ENCODE peak calls at places on chromosomes 6 and 20, in six cellular contexts. E, B, Q, Y, L and O are unnamed samples.
A peak's percentile ranks its signal among the peaks of the same experiment; 100 is the strongest.

GRCh38 chr6:11346516-11346915 is 114.0 kb upstream of the NEDD9 start:
- DNase-seq in L (no peak), Q (no peak), E (no peak), Y (no peak), B (peak; percentile 89), O (no peak)

GRCh38 chr6:81944661-81945060 is 192.2 kb upstream of the TENT5A start:
- DNase-seq in E (no peak), B (peak; percentile 53), Q (no peak), L (no peak), Y (no peak), O (no peak)

GRCh38 chr6:4941782-4942672 is 61.8 kb downstream of the RPP40 start:
- DNase-seq in E (peak; percentile 89), L (no peak), Q (no peak), Y (no peak), B (peak; percentile 95), O (peak; percentile 80)

GRCh38 chr6:54086439-54086838 is 24.8 kb upstream of the MLIP start:
- DNase-seq in L (no peak), B (no peak), Q (no peak), Y (no peak), E (no peak), O (no peak)

GRCh38 chr6:130967502-130968469 is 95.3 kb downstream of the EPB41L2 start:
- DNase-seq in L (no peak), E (no peak), Y (no peak), Q (no peak), B (peak; percentile 17), O (no peak)

GRCh38 chr6:73177221-73177944 is 47.9 kb downstream of the KHDC1L start:
- DNase-seq in E (no peak), L (no peak), B (no peak), Q (no peak), Y (no peak), O (no peak)

GRCh38 chr6:37283786-37284185 is 25.8 kb upstream of the TMEM217 start:
- DNase-seq in E (no peak), Y (no peak), B (no peak), Q (no peak), L (peak; percentile 24), O (no peak)

GRCh38 chr20:3115190-3116107 is 30.9 kb upstream of the AVP start:
- DNase-seq in E (peak; percentile 13), B (peak; percentile 67), L (no peak), Q (peak; percentile 35), Y (no peak), O (peak; percentile 62)

GRCh38 chr6:142474446-142475289 is 172.9 kb downstream of the ADGRG6 start:
- DNase-seq in Q (peak; percentile 51), E (peak; percentile 24), L (peak; percentile 22), B (peak; percentile 79), Y (no peak), O (no peak)

GRCh38 chr20:1870792-1871550 is 24.2 kb upstream of the SIRPA start:
- DNase-seq in L (no peak), Q (no peak), Y (no peak), E (no peak), B (no peak), O (no peak)

GRCh38 chr6:19214231-19214630 is 622.9 kb upstream of the ID4 start:
- DNase-seq in Y (no peak), E (no peak), Q (no peak), B (no peak), L (no peak), O (no peak)

GRCh38 chr6:14454467-14454763 is 336.8 kb downstream of the CD83 start:
- DNase-seq in Y (no peak), Q (peak; percentile 7), B (peak; percentile 30), E (no peak), L (no peak), O (peak; percentile 19)

GRCh38 chr6:46781478-46782378 is 11.5 kb upstream of the MEP1A start:
- DNase-seq in Q (peak; percentile 14), Y (no peak), L (peak; percentile 6), E (peak; percentile 20), B (peak; percentile 64), O (peak; percentile 43)

GRCh38 chr6:145875496-145876244 is 61.1 kb upstream of the FBXO30 start:
- DNase-seq in Y (no peak), B (no peak), L (no peak), E (no peak), Q (no peak), O (no peak)

GRCh38 chr6:151392429-151392828 is 1.1 kb upstream of the ZBTB2 start:
- DNase-seq in L (no peak), B (no peak), Y (no peak), Q (no peak), E (no peak), O (no peak)

GRCh38 chr6:143402721-143403336 is 47.7 kb downstream of the ADAT2 start:
- DNase-seq in Q (no peak), B (no peak), E (no peak), Y (no peak), L (no peak), O (no peak)

GRCh38 chr20:1299522-1299921 is 29.4 kb downstream of the SDCBP2 start:
- DNase-seq in E (no peak), B (peak; percentile 38), L (no peak), Y (no peak), Q (peak; percentile 24), O (no peak)

GRCh38 chr20:54069501-54069971 is 858 bp downstream of the BCAS1 start:
- DNase-seq in L (no peak), B (no peak), E (no peak), Q (no peak), Y (no peak), O (no peak)

GRCh38 chr20:48329676-48330644 is 497.8 kb downstream of the PREX1 start:
- DNase-seq in E (no peak), B (no peak), Y (no peak), Q (no peak), L (no peak), O (no peak)

GRCh38 chr6:163823577-163823976 is 409.1 kb downstream of the QKI start:
- DNase-seq in Y (no peak), E (no peak), Q (no peak), L (no peak), B (no peak), O (no peak)

GRCh38 chr6:27592481-27593199 is 119.7 kb upstream of the ZNF184 start:
- DNase-seq in B (peak; percentile 97), Q (peak; percentile 63), E (peak; percentile 85), L (no peak), Y (no peak), O (peak; percentile 25)

GRCh38 chr20:7031222-7031621 is 263.7 kb downstream of the BMP2 start:
- DNase-seq in Q (no peak), E (no peak), L (no peak), B (no peak), Y (no peak), O (no peak)

GRCh38 chr6:72939029-72939428 is 286.3 kb downstream of the KHDC1L start:
- DNase-seq in B (no peak), Q (no peak), Y (no peak), L (no peak), E (no peak), O (no peak)

GRCh38 chr6:143546599-143546998 is 35.1 kb upstream of the FUCA2 start:
- DNase-seq in E (no peak), B (no peak), L (no peak), Q (no peak), Y (no peak), O (no peak)

GRCh38 chr6:13407368-13407708 is 79.0 kb upstream of the TBC1D7 start:
- DNase-seq in B (no peak), L (no peak), Q (no peak), Y (no peak), E (no peak), O (no peak)

GRCh38 chr6:97174471-97174870 is 108.5 kb downstream of the MMS22L start:
- DNase-seq in L (no peak), B (no peak), E (no peak), Y (no peak), Q (no peak), O (no peak)

GRCh38 chr6:22770042-22770441 is 200.7 kb downstream of the HDGFL1 start:
- DNase-seq in Y (no peak), B (no peak), E (no peak), L (no peak), Q (no peak), O (no peak)

GRCh38 chr6:170046786-170047626 is 243.9 kb downstream of the DLL1 start:
- DNase-seq in Q (no peak), L (no peak), E (no peak), B (no peak), Y (peak; percentile 33), O (no peak)

GRCh38 chr6:76684881-76685280 is 612.4 kb upstream of the IMPG1 start:
- DNase-seq in L (no peak), Y (no peak), E (no peak), Q (peak; percentile 40), B (no peak), O (no peak)

GRCh38 chr6:53151676-53152075 is 3.0 kb upstream of the GCM1 start:
- DNase-seq in L (no peak), B (no peak), E (no peak), Q (no peak), Y (no peak), O (peak; percentile 17)

GRCh38 chr6:21668794-21669193 is 75.2 kb downstream of the SOX4 start:
- DNase-seq in Y (no peak), E (no peak), B (no peak), Q (no peak), L (no peak), O (no peak)

GRCh38 chr6:97548354-97548753 is 265.3 kb upstream of the MMS22L start:
- DNase-seq in Y (no peak), Q (no peak), B (no peak), L (no peak), E (no peak), O (no peak)

GRCh38 chr20:16615199-16615598 is 42.0 kb upstream of the KIF16B start:
- DNase-seq in Y (no peak), L (peak; percentile 6), E (no peak), B (no peak), Q (no peak), O (no peak)